ENCODE peak calls at places on chromosomes 4 and X, in four cellular contexts. I is lung, G is NB4, Q is sigmoid colon. X is an unnamed sample.

GRCh38 chr4:186781032-186781917 is 57.6 kb upstream of the FAT1 start:
- DNase-seq in I (no peak), G (no peak), Q (no peak), X (no peak)

GRCh38 chr4:76342803-76343202 is 36.3 kb downstream of the STBD1 start:
- DNase-seq in I (no peak), G (no peak), Q (no peak), X (no peak)

GRCh38 chrX:18582910-18583493 is 88.9 kb downstream of the RS1 start:
- DNase-seq in I (no peak), G (no peak), Q (no peak), X (no peak)

GRCh38 chrX:119505945-119506344 is 37.7 kb downstream of the SLC25A5 start:
- DNase-seq in I (no peak), G (no peak), Q (peak), X (no peak)

GRCh38 chr4:13783800-13784411 is 156.4 kb upstream of the BOD1L1 start:
- DNase-seq in I (no peak), G (no peak), Q (no peak), X (no peak)

GRCh38 chrX:119521246-119521645 is 44.0 kb downstream of the STEEP1 start:
- DNase-seq in I (no peak), G (no peak), Q (no peak), X (no peak)

GRCh38 chr4:177118596-177118995 is 191.1 kb upstream of the NEIL3 start:
- DNase-seq in I (no peak), G (no peak), Q (peak), X (no peak)

GRCh38 chrX:10922158-10922557 is 189.0 kb upstream of the HCCS start:
- DNase-seq in I (no peak), G (no peak), Q (no peak), X (no peak)

GRCh38 chrX:68568136-68568535 is 69.3 kb downstream of the YIPF6 start:
- DNase-seq in I (no peak), G (no peak), Q (no peak), X (no peak)

GRCh38 chr4:182628000-182628399 is 289.2 kb downstream of the DCTD start:
- DNase-seq in I (no peak), G (no peak), Q (no peak), X (no peak)

GRCh38 chr4:38082424-38083374 is 122.5 kb downstream of the PTTG2 start:
- DNase-seq in I (no peak), G (no peak), Q (no peak), X (no peak)

GRCh38 chr4:130110760-130111159 is 1014.8 kb downstream of the C4orf33 start:
- DNase-seq in I (no peak), G (no peak), Q (no peak), X (no peak)

GRCh38 chr4:189792819-189793618 is 147.7 kb upstream of the FRG1 start:
- DNase-seq in I (peak), G (peak), Q (peak), X (peak)

GRCh38 chr4:6689506-6689960 is 4.1 kb upstream of the S100P start:
- DNase-seq in I (no peak), G (peak), Q (no peak), X (no peak)

GRCh38 chr4:70133473-70133872 is 20.6 kb upstream of the PRR27 start:
- DNase-seq in I (no peak), G (no peak), Q (no peak), X (no peak)

GRCh38 chr4:145694929-145695328 is 15.0 kb downstream of the C4orf51 start:
- DNase-seq in I (no peak), G (no peak), Q (no peak), X (no peak)

GRCh38 chrX:103248553-103248952 is 6.4 kb downstream of the TCEAL8 start:
- DNase-seq in I (no peak), G (peak), Q (no peak), X (no peak)

GRCh38 chr4:10546-10870 is 42.6 kb upstream of the ZNF595 start:
- DNase-seq in I (no peak), G (peak), Q (no peak), X (no peak)

GRCh38 chr4:89506866-89507494 is 199.4 kb upstream of the GPRIN3 start:
- DNase-seq in I (no peak), G (no peak), Q (no peak), X (no peak)

GRCh38 chrX:6149231-6149870 is 79.3 kb downstream of the NLGN4X start:
- DNase-seq in I (no peak), G (no peak), Q (no peak), X (no peak)

GRCh38 chr4:175590205-175590604 is 221.9 kb downstream of the GPM6A start:
- DNase-seq in I (no peak), G (no peak), Q (no peak), X (no peak)

GRCh38 chr4:73161527-73162185 is 92.1 kb upstream of the COX18 start:
- DNase-seq in I (no peak), G (no peak), Q (no peak), X (no peak)

GRCh38 chrX:108097380-108097779 is 5.8 kb downstream of the ATG4A start:
- DNase-seq in I (no peak), G (no peak), Q (no peak), X (no peak)

GRCh38 chrX:153746359-153746758 is 17.7 kb upstream of the PLXNB3 start:
- DNase-seq in I (no peak), G (no peak), Q (no peak), X (no peak)

GRCh38 chr4:80926446-80926845 is 104.1 kb upstream of the BMP3 start:
- DNase-seq in I (no peak), G (no peak), Q (no peak), X (no peak)

GRCh38 chr4:128229458-128229805 is 58.2 kb downstream of the PGRMC2 start:
- DNase-seq in I (no peak), G (no peak), Q (no peak), X (no peak)

GRCh38 chr4:19707876-19708275 is 543.8 kb upstream of the SLIT2 start:
- DNase-seq in I (no peak), G (no peak), Q (no peak), X (no peak)

GRCh38 chrX:32137525-32137924 is 1065.7 kb upstream of the FTHL17 start:
- DNase-seq in I (no peak), G (peak), Q (no peak), X (no peak)

DNA sequence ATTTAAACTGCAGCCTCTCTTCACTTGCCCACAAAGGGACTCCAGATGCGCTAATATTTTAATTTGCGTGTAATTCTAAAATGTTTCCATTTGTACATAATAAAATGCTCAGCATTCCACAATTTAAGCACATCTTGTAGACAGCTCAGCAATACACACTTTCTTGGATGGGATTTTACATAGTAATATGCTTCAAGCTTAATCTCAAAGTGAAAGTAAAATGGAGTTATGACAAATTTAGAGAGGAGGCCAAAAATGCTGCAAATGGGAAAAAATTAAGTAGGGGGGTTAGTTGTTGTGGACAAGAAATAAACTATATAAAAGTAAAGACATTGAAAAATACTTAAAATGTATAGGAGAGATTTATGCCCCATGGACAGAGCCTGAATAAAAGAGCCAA is 149.1 kb downstream of the FBXO8 start:
- DNase-seq in I (no peak), G (no peak), Q (no peak), X (no peak)
- H3K4me3 ChIP-seq in I (no peak), G (no peak), Q (peak), X (no peak)

DNA sequence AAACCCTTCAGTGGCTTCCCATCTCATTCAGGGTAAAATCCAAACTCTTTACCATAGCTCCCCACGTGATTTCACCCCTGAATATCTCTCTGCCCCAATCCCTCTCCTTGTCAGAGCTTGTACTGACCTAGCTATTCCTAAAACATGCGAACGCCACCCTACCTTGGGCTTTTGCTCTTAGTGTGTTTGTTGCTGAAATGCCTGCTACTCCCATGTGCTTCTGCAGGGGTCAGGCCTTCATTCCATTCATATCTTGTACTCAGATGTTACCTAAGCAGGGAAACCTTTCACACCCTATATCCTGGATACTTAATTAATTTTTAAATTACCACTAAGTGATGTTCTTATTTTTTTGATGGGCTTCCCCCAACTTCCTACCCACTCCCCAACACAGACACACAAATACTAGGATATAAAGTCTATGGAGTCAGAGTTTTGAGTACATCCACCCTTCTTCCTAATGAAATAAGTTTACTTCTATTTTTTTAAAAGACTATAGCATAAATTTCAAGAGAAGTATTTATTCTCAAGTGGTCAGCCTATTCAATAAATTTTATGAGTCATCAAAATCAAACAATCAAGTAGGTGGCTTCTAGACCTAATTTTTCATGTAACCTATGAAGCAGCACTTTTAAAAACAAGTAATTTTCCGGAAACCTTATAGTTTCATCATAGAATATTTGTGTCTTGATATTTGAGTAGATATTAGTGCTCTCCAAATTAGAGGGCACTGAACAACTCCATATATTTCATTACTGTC is 189.4 kb downstream of the RAPGEF2 start:
- DNase-seq in I (no peak), G (no peak), Q (no peak), X (no peak)
- TF ChIP-seq CTCF in I (no peak), G (no peak), Q (no peak), X (no peak)

DNA sequence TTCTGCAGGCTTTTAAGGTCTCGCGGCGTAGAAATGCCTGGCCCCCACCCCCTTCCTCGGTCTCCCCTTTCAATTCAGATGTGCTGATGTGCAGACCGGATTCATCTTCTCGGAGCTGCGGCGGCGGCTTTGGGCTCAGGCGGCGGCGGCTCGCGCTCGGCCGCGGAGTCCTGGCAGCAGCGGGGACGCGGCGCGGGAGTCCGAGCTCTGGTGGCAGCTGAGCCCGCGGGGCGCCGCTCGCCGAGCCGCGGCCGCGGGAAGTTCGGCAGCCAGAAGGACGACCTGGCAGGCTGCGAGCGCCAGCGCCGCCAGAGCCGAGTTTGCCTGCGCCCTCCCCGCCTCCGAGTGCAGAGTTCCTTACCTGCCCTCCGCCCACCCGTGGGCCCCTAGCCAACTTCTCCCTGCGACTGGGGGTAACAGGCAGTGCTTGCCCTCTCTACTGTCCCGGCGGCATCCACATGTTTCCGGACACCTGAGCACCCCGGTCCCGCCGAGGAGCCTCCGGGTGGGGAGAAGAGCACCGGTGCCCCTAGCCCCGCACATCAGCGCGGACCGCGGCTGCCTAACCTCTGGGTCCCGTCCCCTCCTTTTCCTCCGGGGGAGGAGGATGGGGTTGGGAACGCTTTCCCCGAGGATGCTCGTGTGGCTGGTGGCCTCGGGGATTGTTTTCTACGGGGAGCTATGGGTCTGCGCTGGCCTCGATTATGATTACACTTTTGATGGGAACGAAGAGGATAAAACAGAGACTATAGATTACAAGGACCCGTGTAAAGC is 448 bp downstream of the TLL1 start:
- DNase-seq in I (no peak), G (no peak), Q (peak), X (peak)
- H3K4me3 ChIP-seq in I (peak), G (no peak), Q (peak), X (peak)

DNA sequence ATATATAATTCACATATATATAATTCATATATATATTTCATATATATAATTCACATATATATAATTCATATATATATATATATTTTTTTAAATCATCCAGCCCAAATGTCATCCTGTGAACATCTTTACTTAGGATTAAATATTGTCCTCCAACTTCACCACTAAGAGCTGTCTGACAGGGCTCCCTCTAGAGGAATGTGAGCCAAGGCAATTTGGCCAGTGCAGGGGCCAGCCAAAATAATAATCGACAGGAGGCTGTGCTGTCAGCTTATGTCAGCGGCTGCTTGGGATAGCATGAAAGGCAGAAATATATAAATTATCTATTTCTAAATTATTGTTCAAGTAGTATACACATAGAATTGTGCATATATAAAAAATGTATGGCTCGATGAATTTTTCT is 29.5 kb downstream of the EGFL6 start:
- DNase-seq in I (no peak), G (peak), Q (no peak), X (no peak)
- TF ChIP-seq CTCF in I (no peak), G (peak), Q (no peak), X (no peak)

GRCh38 chr4:147755567-147756295 is 23.8 kb downstream of the ARHGAP10 start:
- DNase-seq in I (no peak), G (no peak), Q (no peak), X (no peak)
- H3K4me3 ChIP-seq in I (no peak), G (no peak), Q (peak), X (no peak)

GRCh38 chrX:88612870-88613329 is 134.1 kb upstream of the CPXCR1 start:
- DNase-seq in I (no peak), G (no peak), Q (no peak), X (no peak)

DNA sequence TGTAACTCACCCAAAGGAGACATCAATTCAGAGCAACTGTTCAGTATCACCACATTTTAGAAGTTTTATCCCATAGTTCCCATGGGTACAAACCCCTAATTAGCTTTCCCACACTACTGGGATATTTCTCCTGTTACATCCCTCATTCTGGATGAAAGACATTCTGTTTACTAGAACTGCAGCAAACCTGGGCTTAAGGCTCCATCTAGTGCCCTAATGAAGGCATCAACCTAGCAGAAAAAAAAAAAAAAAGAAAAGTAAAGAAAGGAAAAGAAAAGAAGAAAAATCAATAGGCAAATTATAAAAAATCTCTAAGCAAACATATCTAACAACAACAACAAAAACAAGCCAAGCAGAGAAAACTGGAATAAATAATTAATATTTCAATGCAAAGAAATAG is 133.7 kb upstream of the CPXCR1 start:
- DNase-seq in I (no peak), G (peak), Q (no peak), X (no peak)
- TF ChIP-seq CTCF in I (no peak), G (peak), Q (no peak), X (no peak)

GRCh38 chrX:45502396-45502795 is 301.7 kb upstream of the DIPK2B start:
- DNase-seq in I (no peak), G (no peak), Q (no peak), X (no peak)

GRCh38 chrX:45505214-45505613 is 304.5 kb upstream of the DIPK2B start:
- DNase-seq in I (no peak), G (no peak), Q (no peak), X (no peak)

GRCh38 chrX:45508459-45508858 is 307.8 kb upstream of the DIPK2B start:
- DNase-seq in I (no peak), G (no peak), Q (no peak), X (no peak)

GRCh38 chrX:45506149-45506768 is 305.6 kb upstream of the DIPK2B start:
- DNase-seq in I (no peak), G (no peak), Q (no peak), X (no peak)
- H3K4me3 ChIP-seq in I (no peak), G (no peak), Q (no peak), X (no peak)

X was measured in pancreas.